ENCODE peak calls at places on chromosomes 7 and 10, in nine cellular contexts. One of them, this sample, is unnamed.
A peak's percentile ranks its signal among the peaks of the same experiment; 100 is the strongest.

GRCh38 chr10:9209105-9209798 is 1154.8 kb downstream of the GATA3 start:
- DNase-seq in body of pancreas: peak; percentile 50
- DNase-seq in amygdala: peak; percentile 20
- DNase-seq in amniotic stem cell: peak; percentile 5
- DNase-seq in activated CD8-positive, alpha-beta memory T cell treated with anti-CD3 and anti-CD28 coated beads, Interleukin-2, amount 50 U/mL, for 48 hours: peak; percentile 92
- DNase-seq in EH: peak; percentile 68
- DNase-seq in nucleus accumbens: peak; percentile 12
- DNase-seq in anterior cingulate cortex: peak; percentile 4
- DNase-seq in ecto neural progenitor cell: peak; percentile 76
- DNase-seq in this sample: peak; percentile 23

GRCh38 chr10:113527181-113527580 is 25.7 kb upstream of the HABP2 start:
- DNase-seq in body of pancreas: no peak
- DNase-seq in amygdala: no peak
- DNase-seq in amniotic stem cell: no peak
- DNase-seq in activated CD8-positive, alpha-beta memory T cell treated with anti-CD3 and anti-CD28 coated beads, Interleukin-2, amount 50 U/mL, for 48 hours: no peak
- DNase-seq in EH: peak; percentile 39
- DNase-seq in nucleus accumbens: no peak
- DNase-seq in anterior cingulate cortex: no peak
- DNase-seq in ecto neural progenitor cell: no peak
- DNase-seq in this sample: no peak

GRCh38 chr7:113698556-113699220 is 220.1 kb downstream of the PPP1R3A start:
- DNase-seq in body of pancreas: peak; percentile 21
- DNase-seq in amygdala: no peak
- DNase-seq in amniotic stem cell: peak; percentile 0
- DNase-seq in activated CD8-positive, alpha-beta memory T cell treated with anti-CD3 and anti-CD28 coated beads, Interleukin-2, amount 50 U/mL, for 48 hours: no peak
- DNase-seq in EH: peak; percentile 27
- DNase-seq in nucleus accumbens: no peak
- DNase-seq in anterior cingulate cortex: no peak
- DNase-seq in ecto neural progenitor cell: no peak
- DNase-seq in this sample: no peak

GRCh38 chr7:47328392-47329319 is 253.3 kb downstream of the TNS3 start:
- DNase-seq in body of pancreas: no peak
- DNase-seq in amygdala: no peak
- DNase-seq in amniotic stem cell: no peak
- DNase-seq in activated CD8-positive, alpha-beta memory T cell treated with anti-CD3 and anti-CD28 coated beads, Interleukin-2, amount 50 U/mL, for 48 hours: no peak
- DNase-seq in EH: no peak
- DNase-seq in nucleus accumbens: no peak
- DNase-seq in anterior cingulate cortex: no peak
- DNase-seq in ecto neural progenitor cell: no peak
- DNase-seq in this sample: no peak

GRCh38 chr10:132247943-132248342 is 59.8 kb downstream of the STK32C start:
- DNase-seq in body of pancreas: no peak
- DNase-seq in amygdala: no peak
- DNase-seq in amniotic stem cell: no peak
- DNase-seq in activated CD8-positive, alpha-beta memory T cell treated with anti-CD3 and anti-CD28 coated beads, Interleukin-2, amount 50 U/mL, for 48 hours: no peak
- DNase-seq in EH: no peak
- DNase-seq in nucleus accumbens: no peak
- DNase-seq in anterior cingulate cortex: no peak
- DNase-seq in ecto neural progenitor cell: no peak
- DNase-seq in this sample: no peak

GRCh38 chr7:130838738-130839137 is 104.7 kb upstream of the KLF14 start:
- DNase-seq in body of pancreas: no peak
- DNase-seq in amygdala: no peak
- DNase-seq in amniotic stem cell: peak; percentile 75
- DNase-seq in activated CD8-positive, alpha-beta memory T cell treated with anti-CD3 and anti-CD28 coated beads, Interleukin-2, amount 50 U/mL, for 48 hours: no peak
- DNase-seq in EH: peak; percentile 98
- DNase-seq in nucleus accumbens: no peak
- DNase-seq in anterior cingulate cortex: no peak
- DNase-seq in ecto neural progenitor cell: no peak
- DNase-seq in this sample: peak; percentile 10

GRCh38 chr10:73979428-73980407 is 18.2 kb upstream of the VCL start:
- DNase-seq in body of pancreas: no peak
- DNase-seq in amygdala: no peak
- DNase-seq in amniotic stem cell: no peak
- DNase-seq in activated CD8-positive, alpha-beta memory T cell treated with anti-CD3 and anti-CD28 coated beads, Interleukin-2, amount 50 U/mL, for 48 hours: no peak
- DNase-seq in EH: no peak
- DNase-seq in nucleus accumbens: no peak
- DNase-seq in anterior cingulate cortex: no peak
- DNase-seq in ecto neural progenitor cell: no peak
- DNase-seq in this sample: no peak

GRCh38 chr7:35985126-35985754 is 167.8 kb upstream of the EEPD1 start:
- DNase-seq in body of pancreas: peak; percentile 89
- DNase-seq in amygdala: peak; percentile 69
- DNase-seq in amniotic stem cell: peak; percentile 59
- DNase-seq in activated CD8-positive, alpha-beta memory T cell treated with anti-CD3 and anti-CD28 coated beads, Interleukin-2, amount 50 U/mL, for 48 hours: peak; percentile 80
- DNase-seq in EH: peak; percentile 78
- DNase-seq in nucleus accumbens: peak; percentile 65
- DNase-seq in anterior cingulate cortex: peak; percentile 38
- DNase-seq in ecto neural progenitor cell: peak; percentile 83
- DNase-seq in this sample: peak; percentile 62

GRCh38 chr10:44948713-44949112 is 10.9 kb upstream of the RASSF4 start:
- DNase-seq in body of pancreas: no peak
- DNase-seq in amygdala: no peak
- DNase-seq in amniotic stem cell: no peak
- DNase-seq in activated CD8-positive, alpha-beta memory T cell treated with anti-CD3 and anti-CD28 coated beads, Interleukin-2, amount 50 U/mL, for 48 hours: no peak
- DNase-seq in EH: no peak
- DNase-seq in nucleus accumbens: no peak
- DNase-seq in anterior cingulate cortex: no peak
- DNase-seq in ecto neural progenitor cell: no peak
- DNase-seq in this sample: no peak

GRCh38 chr7:147412782-147413186 is 1177.8 kb upstream of the C7orf33 start:
- DNase-seq in body of pancreas: no peak
- DNase-seq in amygdala: no peak
- DNase-seq in amniotic stem cell: peak; percentile 29
- DNase-seq in activated CD8-positive, alpha-beta memory T cell treated with anti-CD3 and anti-CD28 coated beads, Interleukin-2, amount 50 U/mL, for 48 hours: no peak
- DNase-seq in EH: peak; percentile 84
- DNase-seq in nucleus accumbens: no peak
- DNase-seq in anterior cingulate cortex: no peak
- DNase-seq in ecto neural progenitor cell: no peak
- DNase-seq in this sample: no peak

GRCh38 chr10:93152136-93152535 is 78.4 kb downstream of the CYP26A1 start:
- DNase-seq in body of pancreas: no peak
- DNase-seq in amygdala: no peak
- DNase-seq in amniotic stem cell: peak; percentile 7
- DNase-seq in activated CD8-positive, alpha-beta memory T cell treated with anti-CD3 and anti-CD28 coated beads, Interleukin-2, amount 50 U/mL, for 48 hours: no peak
- DNase-seq in EH: peak; percentile 93
- DNase-seq in nucleus accumbens: no peak
- DNase-seq in anterior cingulate cortex: no peak
- DNase-seq in ecto neural progenitor cell: no peak
- DNase-seq in this sample: no peak

GRCh38 chr7:74032191-74032490 is 4.2 kb downstream of the ELN start:
- DNase-seq in body of pancreas: peak; percentile 74
- DNase-seq in amygdala: peak; percentile 18
- DNase-seq in amniotic stem cell: no peak
- DNase-seq in activated CD8-positive, alpha-beta memory T cell treated with anti-CD3 and anti-CD28 coated beads, Interleukin-2, amount 50 U/mL, for 48 hours: no peak
- DNase-seq in EH: peak; percentile 66
- DNase-seq in nucleus accumbens: peak; percentile 18
- DNase-seq in anterior cingulate cortex: peak; percentile 13
- DNase-seq in ecto neural progenitor cell: no peak
- DNase-seq in this sample: no peak

GRCh38 chr7:100865372-100865911 is 1.7 kb upstream of the TRIP6 start:
- DNase-seq in body of pancreas: no peak
- DNase-seq in amygdala: no peak
- DNase-seq in amniotic stem cell: no peak
- DNase-seq in activated CD8-positive, alpha-beta memory T cell treated with anti-CD3 and anti-CD28 coated beads, Interleukin-2, amount 50 U/mL, for 48 hours: no peak
- DNase-seq in EH: peak; percentile 68
- DNase-seq in nucleus accumbens: peak; percentile 17
- DNase-seq in anterior cingulate cortex: no peak
- DNase-seq in ecto neural progenitor cell: no peak
- DNase-seq in this sample: no peak

GRCh38 chr7:128672927-128673517 is 930 bp downstream of the GARIN1A start:
- DNase-seq in body of pancreas: no peak
- DNase-seq in amygdala: no peak
- DNase-seq in amniotic stem cell: no peak
- DNase-seq in activated CD8-positive, alpha-beta memory T cell treated with anti-CD3 and anti-CD28 coated beads, Interleukin-2, amount 50 U/mL, for 48 hours: no peak
- DNase-seq in EH: peak; percentile 44
- DNase-seq in nucleus accumbens: no peak
- DNase-seq in anterior cingulate cortex: no peak
- DNase-seq in ecto neural progenitor cell: peak; percentile 66
- DNase-seq in this sample: no peak

GRCh38 chr10:98088186-98088971 is 46.1 kb upstream of the R3HCC1L start:
- DNase-seq in body of pancreas: no peak
- DNase-seq in amygdala: no peak
- DNase-seq in amniotic stem cell: no peak
- DNase-seq in activated CD8-positive, alpha-beta memory T cell treated with anti-CD3 and anti-CD28 coated beads, Interleukin-2, amount 50 U/mL, for 48 hours: no peak
- DNase-seq in EH: peak; percentile 2
- DNase-seq in nucleus accumbens: no peak
- DNase-seq in anterior cingulate cortex: no peak
- DNase-seq in ecto neural progenitor cell: no peak
- DNase-seq in this sample: no peak

GRCh38 chr10:104326991-104327610 is 11.2 kb downstream of the ITPRIP start:
- DNase-seq in body of pancreas: peak; percentile 7
- DNase-seq in amygdala: no peak
- DNase-seq in amniotic stem cell: no peak
- DNase-seq in activated CD8-positive, alpha-beta memory T cell treated with anti-CD3 and anti-CD28 coated beads, Interleukin-2, amount 50 U/mL, for 48 hours: no peak
- DNase-seq in EH: no peak
- DNase-seq in nucleus accumbens: no peak
- DNase-seq in anterior cingulate cortex: no peak
- DNase-seq in ecto neural progenitor cell: no peak
- DNase-seq in this sample: no peak

GRCh38 chr7:150383710-150384397 is 4.7 kb downstream of the ZNF775 start:
- DNase-seq in body of pancreas: peak; percentile 46
- DNase-seq in amygdala: peak; percentile 98
- DNase-seq in amniotic stem cell: no peak
- DNase-seq in activated CD8-positive, alpha-beta memory T cell treated with anti-CD3 and anti-CD28 coated beads, Interleukin-2, amount 50 U/mL, for 48 hours: no peak
- DNase-seq in EH: no peak
- DNase-seq in nucleus accumbens: peak; percentile 99
- DNase-seq in anterior cingulate cortex: peak; percentile 94
- DNase-seq in ecto neural progenitor cell: peak; percentile 97
- DNase-seq in this sample: no peak

GRCh38 chr7:39265912-39266591 is 288.3 kb downstream of the POU6F2 start:
- DNase-seq in body of pancreas: no peak
- DNase-seq in amygdala: no peak
- DNase-seq in amniotic stem cell: no peak
- DNase-seq in activated CD8-positive, alpha-beta memory T cell treated with anti-CD3 and anti-CD28 coated beads, Interleukin-2, amount 50 U/mL, for 48 hours: no peak
- DNase-seq in EH: no peak
- DNase-seq in nucleus accumbens: no peak
- DNase-seq in anterior cingulate cortex: no peak
- DNase-seq in ecto neural progenitor cell: no peak
- DNase-seq in this sample: no peak

GRCh38 chr10:19791032-19791431 is 25.2 kb upstream of the PLXDC2 start:
- DNase-seq in body of pancreas: no peak
- DNase-seq in amygdala: no peak
- DNase-seq in amniotic stem cell: no peak
- DNase-seq in activated CD8-positive, alpha-beta memory T cell treated with anti-CD3 and anti-CD28 coated beads, Interleukin-2, amount 50 U/mL, for 48 hours: no peak
- DNase-seq in EH: no peak
- DNase-seq in nucleus accumbens: no peak
- DNase-seq in anterior cingulate cortex: no peak
- DNase-seq in ecto neural progenitor cell: no peak
- DNase-seq in this sample: no peak

This sample was measured in GM19239.